ENCODE peak calls at places on chromosomes 13 and 19, in nine cellular contexts. W, K, V, U, O, C, M, T and G are unnamed samples.

GRCh38 chr19:29533578-29534544 is 8.1 kb downstream of the VSTM2B start:
- DNase-seq in W (no peak), C (no peak), T (no peak), M (no peak), O (no peak), V (no peak), U (no peak), K (no peak), G (peak)

GRCh38 chr19:38527466-38528136 is 90.2 kb downstream of the MAP4K1 start:
- DNase-seq in U (no peak), K (no peak), M (no peak), C (no peak), W (no peak), V (no peak), T (no peak), O (peak), G (no peak)

GRCh38 chr13:95898256-95898655 is 154.9 kb downstream of the UGGT2 start:
- DNase-seq in T (no peak), M (no peak), O (no peak), C (no peak), U (no peak), W (no peak), V (no peak), K (no peak), G (no peak)

GRCh38 chr13:50936681-50937080 is 27.1 kb downstream of the RNASEH2B start:
- DNase-seq in C (no peak), U (no peak), V (no peak), W (no peak), O (no peak), T (no peak), M (no peak), K (no peak), G (no peak)

GRCh38 chr13:34894756-34895155 is 47.3 kb upstream of the NBEA start:
- DNase-seq in U (no peak), C (no peak), M (no peak), V (no peak), K (no peak), O (no peak), W (no peak), T (no peak), G (no peak)

GRCh38 chr13:76871332-76871945 is 14.8 kb downstream of the KCTD12 start:
- DNase-seq in M (no peak), W (no peak), K (no peak), O (no peak), V (no peak), C (no peak), U (no peak), T (no peak), G (no peak)

GRCh38 chr13:23622991-23623390 is 52.8 kb downstream of the TNFRSF19 start:
- DNase-seq in C (no peak), T (no peak), K (no peak), U (no peak), W (no peak), V (no peak), M (no peak), O (no peak), G (no peak)

GRCh38 chr13:34913040-34913439 is 29.0 kb upstream of the NBEA start:
- DNase-seq in U (no peak), C (no peak), K (no peak), O (no peak), T (no peak), V (no peak), W (peak), M (peak), G (no peak)

GRCh38 chr19:720691-721160 is 12.0 kb downstream of the PALM start:
- DNase-seq in O (no peak), U (no peak), K (no peak), C (no peak), V (no peak), M (no peak), T (no peak), W (no peak), G (no peak)

GRCh38 chr19:49682274-49682673 is 5.2 kb downstream of the PRMT1 start:
- DNase-seq in M (no peak), K (no peak), U (no peak), C (no peak), T (no peak), V (no peak), O (no peak), W (no peak), G (no peak)